ENCODE peak calls at places on chromosomes 11 and 22, in four cellular contexts. L is Peyer's patch, G is AG09309, X is lung. N is an unnamed sample.

GRCh38 chr11:68657021-68657780 is 27.1 kb upstream of the GAL start:
- DNase-seq in G (no peak), L (no peak), X (no peak), N (no peak)

GRCh38 chr11:32433249-32434115 is 1.9 kb downstream of the WT1 start:
- DNase-seq in L (no peak), G (no peak), X (no peak), N (no peak)

GRCh38 chr11:107446822-107447431 is 10.7 kb downstream of the CWF19L2 start:
- DNase-seq in G (no peak), L (no peak), X (no peak), N (no peak)

GRCh38 chr11:46701078-46701654 is 335 bp downstream of the ZNF408 start:
- DNase-seq in G (no peak), L (no peak), X (no peak), N (no peak)

GRCh38 chr11:27471588-27472397 is 797 bp downstream of the LGR4 start:
- DNase-seq in L (peak), G (no peak), X (no peak), N (peak)

GRCh38 chr11:46529928-46530574 is 63.8 kb downstream of the AMBRA1 start:
- DNase-seq in G (no peak), L (no peak), X (no peak), N (no peak)

GRCh38 chr22:50338042-50338573 is 5.0 kb upstream of the PPP6R2 start:
- DNase-seq in X (no peak), G (no peak), L (no peak), N (no peak)

GRCh38 chr11:75433443-75433842 is 440 bp upstream of the KLHL35 start:
- DNase-seq in X (no peak), L (no peak), G (no peak), N (no peak)

GRCh38 chr22:35397095-35397904 is 2.6 kb upstream of the MCM5 start:
- DNase-seq in X (no peak), L (no peak), G (no peak), N (no peak)

GRCh38 chr22:19466126-19466716 is 12.8 kb downstream of the UFD1 start:
- DNase-seq in G (no peak), L (no peak), X (no peak), N (no peak)

GRCh38 chr22:19467912-19468311 is 11.1 kb downstream of the UFD1 start:
- DNase-seq in G (no peak), L (no peak), X (no peak), N (no peak)

GRCh38 chr22:19469421-19469820 is 9.6 kb downstream of the UFD1 start:
- DNase-seq in L (no peak), X (no peak), G (no peak), N (no peak)

GRCh38 chr22:19464975-19465374 is 14.0 kb downstream of the UFD1 start:
- DNase-seq in G (no peak), X (no peak), L (no peak), N (no peak)

DNA sequence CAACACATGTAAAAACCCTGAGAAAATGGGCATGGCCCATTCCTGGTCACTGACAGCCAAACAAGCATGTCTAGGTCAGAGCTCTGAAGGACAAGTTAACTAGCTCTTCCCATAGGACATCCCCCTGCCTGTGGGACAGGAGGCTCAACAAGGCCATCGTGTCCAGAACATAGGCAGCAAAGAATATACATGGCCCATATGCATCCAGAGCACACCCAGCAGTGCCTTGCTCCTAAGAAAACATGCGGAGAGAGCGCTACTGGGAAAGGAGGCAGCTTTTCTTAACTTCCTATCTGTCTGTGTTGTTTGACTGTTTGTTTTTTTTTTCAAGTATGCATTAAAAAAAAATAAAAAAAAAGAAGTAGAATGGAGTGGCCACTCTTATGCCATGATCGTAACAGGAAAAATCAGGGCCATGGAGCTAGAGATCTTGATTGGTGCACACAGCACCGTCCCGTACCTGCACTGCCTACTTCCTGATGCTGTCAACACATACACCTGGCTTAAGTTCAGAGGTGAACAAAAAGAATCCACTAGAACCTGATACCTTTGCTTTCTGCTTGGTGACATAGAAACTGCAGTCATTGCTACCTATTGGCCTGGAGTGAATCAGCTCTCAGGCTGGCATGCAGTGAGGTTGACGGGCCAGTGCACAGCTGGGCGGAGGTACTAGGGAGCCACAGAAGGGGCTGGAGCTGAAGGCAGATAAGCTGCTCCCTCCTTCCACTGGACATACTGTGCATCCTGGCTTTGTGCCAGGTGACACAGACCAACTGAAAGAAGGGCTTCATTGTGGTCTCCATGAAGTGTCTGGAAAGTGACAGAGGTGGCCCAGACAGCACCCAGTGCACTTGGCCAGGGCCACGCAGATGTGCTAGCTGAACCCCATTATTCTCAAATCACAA is 11.9 kb downstream of the UFD1 start:
- DNase-seq in X (no peak), L (no peak), G (no peak), N (no peak)
- TF ChIP-seq CTCF in X (no peak), L (no peak), G (no peak), N (no peak)

GRCh38 chr22:29032014-29032475 is 29.6 kb downstream of the C22orf31 start:
- DNase-seq in L (no peak), G (no peak), X (no peak), N (no peak)

GRCh38 chr22:29030016-29030617 is 31.5 kb downstream of the C22orf31 start:
- DNase-seq in X (no peak), L (no peak), G (peak), N (no peak)

GRCh38 chr22:29032584-29032983 is 29.0 kb downstream of the C22orf31 start:
- DNase-seq in X (no peak), L (no peak), G (no peak), N (no peak)

GRCh38 chr22:29030618-29031235 is 30.9 kb downstream of the C22orf31 start:
- DNase-seq in L (peak), G (peak), X (peak), N (peak)

DNA sequence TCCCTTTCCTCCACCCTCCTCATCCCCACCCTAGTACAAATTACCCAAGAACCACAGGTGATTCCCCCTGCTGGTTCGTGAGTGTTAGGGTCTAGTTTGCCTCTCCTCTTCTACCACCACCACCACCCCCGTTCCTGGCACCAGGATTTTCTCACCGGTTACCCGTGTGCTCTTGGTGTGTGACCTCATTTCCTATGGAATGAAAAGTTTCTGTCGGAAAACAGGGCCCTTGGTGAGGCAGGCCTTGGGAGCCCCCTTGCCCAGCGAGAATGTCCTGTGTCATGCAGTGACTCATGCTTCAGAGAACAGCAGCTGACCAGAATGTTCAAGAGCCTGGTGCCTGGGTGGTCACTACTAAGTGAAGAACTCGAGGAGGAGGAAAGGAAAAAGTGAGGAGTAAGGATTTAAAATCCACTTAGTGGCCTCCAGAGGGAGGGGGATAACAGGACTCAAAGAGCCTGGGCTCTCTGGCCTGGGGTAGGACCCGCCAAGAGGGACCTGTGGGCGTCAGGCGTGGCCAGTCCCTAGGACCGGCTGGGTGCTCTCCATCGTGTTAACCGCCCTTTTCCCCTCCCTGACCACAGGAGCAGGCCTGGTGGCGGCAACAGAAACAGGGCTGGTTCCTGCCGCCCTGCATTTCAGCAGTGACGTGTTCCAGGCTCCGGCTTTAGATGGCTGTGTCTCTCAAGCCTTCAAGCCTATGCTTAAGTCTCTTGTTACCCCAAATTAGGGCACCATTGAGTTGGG is 30.2 kb downstream of the C22orf31 start:
- DNase-seq in X (peak), G (peak), L (peak), N (no peak)
- TF ChIP-seq CTCF in X (no peak), G (peak), L (no peak), N (peak)

GRCh38 chr11:63901660-63902059 is 15.3 kb downstream of the RCOR2 start:
- DNase-seq in X (no peak), G (no peak), L (no peak), N (no peak)
- TF ChIP-seq CTCF in X (no peak), G (peak), L (peak), N (peak)

GRCh38 chr11:95091663-95092062 is 2.0 kb downstream of the ENDOD1 start:
- DNase-seq in G (no peak), L (no peak), X (no peak), N (no peak)
- TF ChIP-seq CTCF in G (no peak), L (no peak), X (no peak), N (no peak)

GRCh38 chr22:41499624-41500280 is 30.8 kb downstream of the ACO2 start:
- DNase-seq in G (no peak), X (no peak), L (peak), N (no peak)

GRCh38 chr22:41504397-41504796 is 35.5 kb downstream of the ACO2 start:
- DNase-seq in X (no peak), G (no peak), L (no peak), N (no peak)

GRCh38 chr22:41498322-41498721 is 29.4 kb downstream of the ACO2 start:
- DNase-seq in G (no peak), L (peak), X (no peak), N (no peak)

GRCh38 chr22:41500303-41500702 is 31.4 kb downstream of the ACO2 start:
- DNase-seq in G (no peak), L (no peak), X (no peak), N (no peak)

DNA sequence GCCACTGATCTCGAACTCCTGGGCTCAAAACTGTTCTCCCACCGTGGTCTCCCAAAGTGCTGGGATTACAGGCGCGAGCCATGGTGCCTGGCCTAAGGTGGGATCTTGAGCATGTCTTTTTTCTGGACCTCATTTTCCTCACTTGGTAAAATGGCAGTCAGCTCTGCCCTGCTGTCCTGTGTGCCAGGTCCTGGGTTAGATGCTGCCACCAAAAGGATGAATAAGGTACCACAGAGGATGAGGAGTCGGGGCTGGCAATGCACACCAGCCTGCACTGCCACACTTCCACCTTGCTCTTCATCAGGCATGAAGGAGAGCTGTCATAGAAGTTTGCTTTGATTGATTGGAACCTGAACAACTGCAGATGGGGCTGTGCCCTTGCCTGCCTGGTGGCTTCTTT is 32.3 kb downstream of the ACO2 start:
- DNase-seq in X (no peak), L (no peak), G (no peak), N (no peak)
- TF ChIP-seq CTCF in X (no peak), L (peak), G (no peak), N (no peak)

GRCh38 chr11:111483431-111483830 is 28.8 kb downstream of the BTG4 start:
- DNase-seq in L (no peak), G (no peak), X (no peak), N (no peak)

GRCh38 chr11:111476366-111476765 is 35.8 kb downstream of the BTG4 start:
- DNase-seq in X (no peak), G (no peak), L (no peak), N (no peak)

GRCh38 chr11:111477898-111478297 is 34.3 kb downstream of the BTG4 start:
- DNase-seq in X (no peak), G (no peak), L (no peak), N (no peak)

GRCh38 chr11:111476961-111477360 is 35.2 kb downstream of the BTG4 start:
- DNase-seq in L (no peak), X (no peak), G (no peak), N (no peak)

DNA sequence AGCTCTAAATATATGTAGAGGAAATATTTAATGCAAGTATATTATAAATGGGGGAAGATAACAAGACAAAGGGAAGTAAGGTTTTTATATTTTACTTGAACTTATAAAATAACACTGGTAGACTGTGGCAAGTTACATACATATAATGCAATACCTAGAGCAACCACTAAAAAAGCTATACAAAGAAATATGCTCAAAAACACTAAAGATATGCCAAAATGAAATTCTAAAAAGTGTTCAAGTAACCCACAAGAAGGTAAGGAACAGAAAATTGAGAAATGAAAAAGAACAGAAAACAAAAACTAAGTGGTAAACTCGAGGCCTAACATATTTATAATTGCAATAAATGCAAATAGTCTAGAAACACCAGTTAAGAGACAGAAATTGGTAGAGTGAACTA is 32.5 kb downstream of the BTG4 start:
- DNase-seq in L (no peak), X (no peak), G (no peak), N (no peak)
- TF ChIP-seq CTCF in L (no peak), X (no peak), G (no peak), N (no peak)

GRCh38 chr11:76669901-76670474 is 559 bp downstream of the LRRC32 start:
- DNase-seq in X (no peak), L (no peak), G (no peak), N (no peak)

GRCh38 chr11:76671236-76671590 is 666 bp upstream of the LRRC32 start:
- DNase-seq in X (no peak), G (no peak), L (no peak), N (no peak)

GRCh38 chr11:76671626-76672309 is 1.2 kb upstream of the LRRC32 start:
- DNase-seq in G (no peak), L (no peak), X (no peak), N (no peak)

GRCh38 chr11:76672431-76673163 is 2.0 kb upstream of the LRRC32 start:
- DNase-seq in L (peak), G (no peak), X (no peak), N (no peak)

DNA sequence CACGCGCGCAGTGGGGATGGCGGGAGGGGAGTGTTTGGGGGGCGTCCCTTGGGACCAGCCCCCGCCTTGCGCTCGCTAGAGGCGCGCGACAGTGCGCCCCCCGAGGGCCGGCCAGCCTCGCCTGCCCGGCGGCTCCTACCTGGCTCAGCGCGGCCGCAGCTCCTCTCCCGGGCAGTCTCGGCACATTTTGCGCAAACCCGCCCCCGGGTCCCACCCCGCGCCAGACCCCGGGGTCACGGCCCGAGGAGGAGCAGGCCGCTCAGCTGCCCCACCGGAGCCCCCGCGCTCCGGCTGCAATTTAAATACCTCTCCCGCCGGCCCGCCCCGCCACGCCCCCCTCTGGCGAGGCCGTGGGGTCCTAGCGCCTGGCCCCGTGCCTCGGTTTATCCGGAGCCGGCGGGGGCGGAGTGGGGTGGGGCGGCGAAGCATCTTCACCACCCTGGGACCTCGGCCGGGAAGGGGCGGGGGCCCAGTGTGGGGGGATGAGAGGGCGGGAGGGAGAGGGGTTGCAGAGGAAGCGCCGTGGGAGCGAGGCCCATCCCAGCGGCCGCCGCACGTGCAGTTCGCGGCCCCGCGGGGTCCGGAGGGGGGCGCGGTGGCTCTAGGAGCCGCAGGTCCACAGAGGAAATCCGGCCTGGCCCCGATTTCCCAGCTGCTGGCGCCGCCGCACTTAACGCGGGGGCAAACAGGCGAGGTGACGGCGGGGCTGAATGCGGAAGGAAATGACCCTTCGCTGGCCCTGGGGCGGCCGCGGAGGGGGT is at the start of gene LRRC32:
- DNase-seq in G (no peak), X (peak), L (peak), N (no peak)
- TF ChIP-seq CTCF in G (no peak), X (no peak), L (no peak), N (peak)

DNA sequence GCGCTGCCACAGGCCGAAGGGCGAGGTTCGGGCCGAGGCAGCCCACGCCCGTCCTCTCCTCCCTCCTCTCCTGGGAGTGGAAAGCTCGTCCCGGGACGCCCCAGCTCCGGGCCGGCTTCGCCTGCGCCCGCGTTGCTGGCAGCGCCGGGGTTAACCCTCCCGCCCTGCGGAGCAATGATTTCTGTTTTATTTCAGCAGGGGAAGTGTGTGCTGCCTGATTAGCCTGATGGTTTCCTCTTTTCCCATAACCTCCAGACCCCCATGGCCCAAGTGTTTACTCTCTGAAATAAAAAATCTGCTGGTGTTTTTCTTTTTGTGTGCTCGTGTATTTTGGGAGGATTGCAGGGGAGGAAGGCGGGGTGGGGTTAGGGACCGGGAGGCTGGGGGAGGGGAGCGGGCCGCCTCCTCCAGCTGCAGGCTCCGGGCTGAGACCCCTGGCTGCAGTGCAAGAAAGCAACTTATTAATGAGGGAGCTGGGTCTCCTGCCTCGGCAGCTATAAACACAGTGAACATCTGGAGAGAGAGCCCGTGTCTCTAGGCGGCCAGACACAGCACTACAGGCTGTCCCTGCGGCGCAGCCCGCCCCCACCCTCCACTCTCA is 38.6 kb downstream of the ETS1 start:
- DNase-seq in X (peak), G (no peak), L (peak), N (no peak)
- TF ChIP-seq CTCF in X (no peak), G (no peak), L (no peak), N (no peak)